ENCODE peak calls at places on chromosomes 12 and 14, in ten cellular contexts. One of them, this sample, is unnamed.

GRCh38 chr14:101719708-101720107 is 41.8 kb upstream of the PPP2R5C start:
- DNase-seq in stimulated activated CD4-positive, alpha-beta T cell treated with anti-CD3 and anti-CD28 coated beads, Interleukin-15, amount 100 ng/mL, for 48 hours: no peak
- DNase-seq in Karpas-422: no peak
- DNase-seq in H9: peak
- DNase-seq in activated T-helper 1 cell treated with Interleukin-2 at 50 U/mL for 16 hours: no peak
- DNase-seq in NCI-H748 treated with DMSO at 0.1 percent for 48 hours: no peak
- DNase-seq in endodermal cell: peak
- DNase-seq in WTC11: no peak
- DNase-seq in GDM1: no peak
- DNase-seq in activated T-cell treated with anti-CD3 and anti-CD28 coated beads for 4 hours: no peak
- DNase-seq in this sample: peak

GRCh38 chr12:118299791-118300460 is 72.8 kb downstream of the TAOK3 start:
- DNase-seq in stimulated activated CD4-positive, alpha-beta T cell treated with anti-CD3 and anti-CD28 coated beads, Interleukin-15, amount 100 ng/mL, for 48 hours: no peak
- DNase-seq in Karpas-422: no peak
- DNase-seq in H9: no peak
- DNase-seq in activated T-helper 1 cell treated with Interleukin-2 at 50 U/mL for 16 hours: no peak
- DNase-seq in NCI-H748 treated with DMSO at 0.1 percent for 48 hours: no peak
- DNase-seq in endodermal cell: no peak
- DNase-seq in WTC11: no peak
- DNase-seq in GDM1: no peak
- DNase-seq in activated T-cell treated with anti-CD3 and anti-CD28 coated beads for 4 hours: no peak
- DNase-seq in this sample: no peak

GRCh38 chr12:89544730-89545184 is 18.9 kb upstream of the POC1B start:
- DNase-seq in stimulated activated CD4-positive, alpha-beta T cell treated with anti-CD3 and anti-CD28 coated beads, Interleukin-15, amount 100 ng/mL, for 48 hours: no peak
- DNase-seq in Karpas-422: no peak
- DNase-seq in H9: no peak
- DNase-seq in activated T-helper 1 cell treated with Interleukin-2 at 50 U/mL for 16 hours: no peak
- DNase-seq in NCI-H748 treated with DMSO at 0.1 percent for 48 hours: peak
- DNase-seq in endodermal cell: peak
- DNase-seq in WTC11: no peak
- DNase-seq in GDM1: no peak
- DNase-seq in activated T-cell treated with anti-CD3 and anti-CD28 coated beads for 4 hours: no peak
- DNase-seq in this sample: no peak

GRCh38 chr14:24392327-24393098 is 6.3 kb upstream of the NYNRIN start:
- DNase-seq in stimulated activated CD4-positive, alpha-beta T cell treated with anti-CD3 and anti-CD28 coated beads, Interleukin-15, amount 100 ng/mL, for 48 hours: no peak
- DNase-seq in Karpas-422: no peak
- DNase-seq in H9: no peak
- DNase-seq in activated T-helper 1 cell treated with Interleukin-2 at 50 U/mL for 16 hours: no peak
- DNase-seq in NCI-H748 treated with DMSO at 0.1 percent for 48 hours: peak
- DNase-seq in endodermal cell: no peak
- DNase-seq in WTC11: no peak
- DNase-seq in GDM1: no peak
- DNase-seq in activated T-cell treated with anti-CD3 and anti-CD28 coated beads for 4 hours: no peak
- DNase-seq in this sample: peak

GRCh38 chr12:123150804-123151678 is at the start of gene PITPNM2:
- DNase-seq in stimulated activated CD4-positive, alpha-beta T cell treated with anti-CD3 and anti-CD28 coated beads, Interleukin-15, amount 100 ng/mL, for 48 hours: peak
- DNase-seq in Karpas-422: peak
- DNase-seq in H9: no peak
- DNase-seq in activated T-helper 1 cell treated with Interleukin-2 at 50 U/mL for 16 hours: peak
- DNase-seq in NCI-H748 treated with DMSO at 0.1 percent for 48 hours: peak
- DNase-seq in endodermal cell: peak
- DNase-seq in WTC11: peak
- DNase-seq in GDM1: peak
- DNase-seq in activated T-cell treated with anti-CD3 and anti-CD28 coated beads for 4 hours: peak
- DNase-seq in this sample: peak

GRCh38 chr12:40145896-40146295 is 40.0 kb upstream of the SLC2A13 start:
- DNase-seq in stimulated activated CD4-positive, alpha-beta T cell treated with anti-CD3 and anti-CD28 coated beads, Interleukin-15, amount 100 ng/mL, for 48 hours: no peak
- DNase-seq in Karpas-422: no peak
- DNase-seq in H9: no peak
- DNase-seq in activated T-helper 1 cell treated with Interleukin-2 at 50 U/mL for 16 hours: no peak
- DNase-seq in NCI-H748 treated with DMSO at 0.1 percent for 48 hours: no peak
- DNase-seq in endodermal cell: no peak
- DNase-seq in WTC11: no peak
- DNase-seq in GDM1: no peak
- DNase-seq in activated T-cell treated with anti-CD3 and anti-CD28 coated beads for 4 hours: no peak
- DNase-seq in this sample: no peak

GRCh38 chr12:118371354-118372282 is 1.1 kb downstream of the TAOK3 start:
- DNase-seq in stimulated activated CD4-positive, alpha-beta T cell treated with anti-CD3 and anti-CD28 coated beads, Interleukin-15, amount 100 ng/mL, for 48 hours: no peak
- DNase-seq in Karpas-422: peak
- DNase-seq in H9: peak
- DNase-seq in activated T-helper 1 cell treated with Interleukin-2 at 50 U/mL for 16 hours: no peak
- DNase-seq in NCI-H748 treated with DMSO at 0.1 percent for 48 hours: no peak
- DNase-seq in endodermal cell: peak
- DNase-seq in WTC11: peak
- DNase-seq in GDM1: no peak
- DNase-seq in activated T-cell treated with anti-CD3 and anti-CD28 coated beads for 4 hours: no peak
- DNase-seq in this sample: peak

GRCh38 chr12:84150226-84150625 is 762.4 kb downstream of the SLC6A15 start:
- DNase-seq in stimulated activated CD4-positive, alpha-beta T cell treated with anti-CD3 and anti-CD28 coated beads, Interleukin-15, amount 100 ng/mL, for 48 hours: no peak
- DNase-seq in Karpas-422: no peak
- DNase-seq in H9: no peak
- DNase-seq in activated T-helper 1 cell treated with Interleukin-2 at 50 U/mL for 16 hours: no peak
- DNase-seq in NCI-H748 treated with DMSO at 0.1 percent for 48 hours: no peak
- DNase-seq in endodermal cell: no peak
- DNase-seq in WTC11: no peak
- DNase-seq in GDM1: no peak
- DNase-seq in activated T-cell treated with anti-CD3 and anti-CD28 coated beads for 4 hours: no peak
- DNase-seq in this sample: no peak

GRCh38 chr12:130968611-130969010 is 14.9 kb downstream of the ADGRD1 start:
- DNase-seq in stimulated activated CD4-positive, alpha-beta T cell treated with anti-CD3 and anti-CD28 coated beads, Interleukin-15, amount 100 ng/mL, for 48 hours: no peak
- DNase-seq in Karpas-422: no peak
- DNase-seq in H9: peak
- DNase-seq in activated T-helper 1 cell treated with Interleukin-2 at 50 U/mL for 16 hours: no peak
- DNase-seq in NCI-H748 treated with DMSO at 0.1 percent for 48 hours: no peak
- DNase-seq in endodermal cell: no peak
- DNase-seq in WTC11: no peak
- DNase-seq in GDM1: no peak
- DNase-seq in activated T-cell treated with anti-CD3 and anti-CD28 coated beads for 4 hours: no peak
- DNase-seq in this sample: no peak

GRCh38 chr12:30694412-30694955 is 1.2 kb downstream of the IPO8 start:
- DNase-seq in stimulated activated CD4-positive, alpha-beta T cell treated with anti-CD3 and anti-CD28 coated beads, Interleukin-15, amount 100 ng/mL, for 48 hours: no peak
- DNase-seq in Karpas-422: peak
- DNase-seq in H9: no peak
- DNase-seq in activated T-helper 1 cell treated with Interleukin-2 at 50 U/mL for 16 hours: no peak
- DNase-seq in NCI-H748 treated with DMSO at 0.1 percent for 48 hours: peak
- DNase-seq in endodermal cell: peak
- DNase-seq in WTC11: no peak
- DNase-seq in GDM1: no peak
- DNase-seq in activated T-cell treated with anti-CD3 and anti-CD28 coated beads for 4 hours: no peak
- DNase-seq in this sample: no peak

GRCh38 chr14:57962293-57962996 is 96.6 kb upstream of the SLC35F4 start:
- DNase-seq in stimulated activated CD4-positive, alpha-beta T cell treated with anti-CD3 and anti-CD28 coated beads, Interleukin-15, amount 100 ng/mL, for 48 hours: no peak
- DNase-seq in Karpas-422: no peak
- DNase-seq in H9: peak
- DNase-seq in activated T-helper 1 cell treated with Interleukin-2 at 50 U/mL for 16 hours: no peak
- DNase-seq in NCI-H748 treated with DMSO at 0.1 percent for 48 hours: no peak
- DNase-seq in endodermal cell: peak
- DNase-seq in WTC11: peak
- DNase-seq in GDM1: no peak
- DNase-seq in activated T-cell treated with anti-CD3 and anti-CD28 coated beads for 4 hours: no peak
- DNase-seq in this sample: peak

GRCh38 chr14:98103705-98104104 is 1168.3 kb downstream of the BCL11B start:
- DNase-seq in stimulated activated CD4-positive, alpha-beta T cell treated with anti-CD3 and anti-CD28 coated beads, Interleukin-15, amount 100 ng/mL, for 48 hours: no peak
- DNase-seq in Karpas-422: no peak
- DNase-seq in H9: no peak
- DNase-seq in activated T-helper 1 cell treated with Interleukin-2 at 50 U/mL for 16 hours: no peak
- DNase-seq in NCI-H748 treated with DMSO at 0.1 percent for 48 hours: no peak
- DNase-seq in endodermal cell: no peak
- DNase-seq in WTC11: no peak
- DNase-seq in GDM1: no peak
- DNase-seq in activated T-cell treated with anti-CD3 and anti-CD28 coated beads for 4 hours: no peak
- DNase-seq in this sample: no peak

GRCh38 chr12:29148065-29148957 is 767 bp upstream of the FAR2 start:
- DNase-seq in stimulated activated CD4-positive, alpha-beta T cell treated with anti-CD3 and anti-CD28 coated beads, Interleukin-15, amount 100 ng/mL, for 48 hours: no peak
- DNase-seq in Karpas-422: no peak
- DNase-seq in H9: no peak
- DNase-seq in activated T-helper 1 cell treated with Interleukin-2 at 50 U/mL for 16 hours: no peak
- DNase-seq in NCI-H748 treated with DMSO at 0.1 percent for 48 hours: no peak
- DNase-seq in endodermal cell: no peak
- DNase-seq in WTC11: peak
- DNase-seq in GDM1: no peak
- DNase-seq in activated T-cell treated with anti-CD3 and anti-CD28 coated beads for 4 hours: no peak
- DNase-seq in this sample: peak

GRCh38 chr14:75697918-75698317 is 36.9 kb downstream of the TTLL5 start:
- DNase-seq in stimulated activated CD4-positive, alpha-beta T cell treated with anti-CD3 and anti-CD28 coated beads, Interleukin-15, amount 100 ng/mL, for 48 hours: no peak
- DNase-seq in Karpas-422: no peak
- DNase-seq in H9: no peak
- DNase-seq in activated T-helper 1 cell treated with Interleukin-2 at 50 U/mL for 16 hours: no peak
- DNase-seq in NCI-H748 treated with DMSO at 0.1 percent for 48 hours: no peak
- DNase-seq in endodermal cell: no peak
- DNase-seq in WTC11: no peak
- DNase-seq in GDM1: no peak
- DNase-seq in activated T-cell treated with anti-CD3 and anti-CD28 coated beads for 4 hours: no peak
- DNase-seq in this sample: no peak

GRCh38 chr14:102086346-102086971 is 385 bp downstream of the HSP90AA1 start:
- DNase-seq in stimulated activated CD4-positive, alpha-beta T cell treated with anti-CD3 and anti-CD28 coated beads, Interleukin-15, amount 100 ng/mL, for 48 hours: peak
- DNase-seq in Karpas-422: peak
- DNase-seq in H9: no peak
- DNase-seq in activated T-helper 1 cell treated with Interleukin-2 at 50 U/mL for 16 hours: peak
- DNase-seq in NCI-H748 treated with DMSO at 0.1 percent for 48 hours: peak
- DNase-seq in endodermal cell: peak
- DNase-seq in WTC11: no peak
- DNase-seq in GDM1: no peak
- DNase-seq in activated T-cell treated with anti-CD3 and anti-CD28 coated beads for 4 hours: no peak
- DNase-seq in this sample: peak

GRCh38 chr12:85693093-85693665 is 143.0 kb downstream of the RASSF9 start:
- DNase-seq in stimulated activated CD4-positive, alpha-beta T cell treated with anti-CD3 and anti-CD28 coated beads, Interleukin-15, amount 100 ng/mL, for 48 hours: no peak
- DNase-seq in Karpas-422: no peak
- DNase-seq in H9: no peak
- DNase-seq in activated T-helper 1 cell treated with Interleukin-2 at 50 U/mL for 16 hours: no peak
- DNase-seq in NCI-H748 treated with DMSO at 0.1 percent for 48 hours: no peak
- DNase-seq in endodermal cell: no peak
- DNase-seq in WTC11: no peak
- DNase-seq in GDM1: peak
- DNase-seq in activated T-cell treated with anti-CD3 and anti-CD28 coated beads for 4 hours: no peak
- DNase-seq in this sample: no peak

GRCh38 chr14:90140298-90140955 is 78.6 kb downstream of the KCNK13 start:
- DNase-seq in stimulated activated CD4-positive, alpha-beta T cell treated with anti-CD3 and anti-CD28 coated beads, Interleukin-15, amount 100 ng/mL, for 48 hours: no peak
- DNase-seq in Karpas-422: no peak
- DNase-seq in H9: no peak
- DNase-seq in activated T-helper 1 cell treated with Interleukin-2 at 50 U/mL for 16 hours: no peak
- DNase-seq in NCI-H748 treated with DMSO at 0.1 percent for 48 hours: peak
- DNase-seq in endodermal cell: no peak
- DNase-seq in WTC11: no peak
- DNase-seq in GDM1: no peak
- DNase-seq in activated T-cell treated with anti-CD3 and anti-CD28 coated beads for 4 hours: no peak
- DNase-seq in this sample: no peak

GRCh38 chr14:49505026-49505766 is 81.0 kb downstream of the RPS29 start:
- DNase-seq in stimulated activated CD4-positive, alpha-beta T cell treated with anti-CD3 and anti-CD28 coated beads, Interleukin-15, amount 100 ng/mL, for 48 hours: no peak
- DNase-seq in Karpas-422: no peak
- DNase-seq in H9: no peak
- DNase-seq in activated T-helper 1 cell treated with Interleukin-2 at 50 U/mL for 16 hours: no peak
- DNase-seq in NCI-H748 treated with DMSO at 0.1 percent for 48 hours: no peak
- DNase-seq in endodermal cell: no peak
- DNase-seq in WTC11: no peak
- DNase-seq in GDM1: no peak
- DNase-seq in activated T-cell treated with anti-CD3 and anti-CD28 coated beads for 4 hours: no peak
- DNase-seq in this sample: no peak

GRCh38 chr14:102000902-102001301 is 36.5 kb downstream of the DYNC1H1 start:
- DNase-seq in stimulated activated CD4-positive, alpha-beta T cell treated with anti-CD3 and anti-CD28 coated beads, Interleukin-15, amount 100 ng/mL, for 48 hours: no peak
- DNase-seq in Karpas-422: no peak
- DNase-seq in H9: no peak
- DNase-seq in activated T-helper 1 cell treated with Interleukin-2 at 50 U/mL for 16 hours: no peak
- DNase-seq in NCI-H748 treated with DMSO at 0.1 percent for 48 hours: no peak
- DNase-seq in endodermal cell: no peak
- DNase-seq in WTC11: no peak
- DNase-seq in GDM1: no peak
- DNase-seq in activated T-cell treated with anti-CD3 and anti-CD28 coated beads for 4 hours: no peak
- DNase-seq in this sample: no peak

GRCh38 chr12:12983420-12984035 is 16.5 kb downstream of the HEBP1 start:
- DNase-seq in stimulated activated CD4-positive, alpha-beta T cell treated with anti-CD3 and anti-CD28 coated beads, Interleukin-15, amount 100 ng/mL, for 48 hours: no peak
- DNase-seq in Karpas-422: no peak
- DNase-seq in H9: no peak
- DNase-seq in activated T-helper 1 cell treated with Interleukin-2 at 50 U/mL for 16 hours: no peak
- DNase-seq in NCI-H748 treated with DMSO at 0.1 percent for 48 hours: no peak
- DNase-seq in endodermal cell: no peak
- DNase-seq in WTC11: no peak
- DNase-seq in GDM1: no peak
- DNase-seq in activated T-cell treated with anti-CD3 and anti-CD28 coated beads for 4 hours: no peak
- DNase-seq in this sample: no peak

GRCh38 chr14:49612671-49613070 is 7.8 kb downstream of the RPL36AL start:
- DNase-seq in stimulated activated CD4-positive, alpha-beta T cell treated with anti-CD3 and anti-CD28 coated beads, Interleukin-15, amount 100 ng/mL, for 48 hours: no peak
- DNase-seq in Karpas-422: no peak
- DNase-seq in H9: no peak
- DNase-seq in activated T-helper 1 cell treated with Interleukin-2 at 50 U/mL for 16 hours: no peak
- DNase-seq in NCI-H748 treated with DMSO at 0.1 percent for 48 hours: no peak
- DNase-seq in endodermal cell: no peak
- DNase-seq in WTC11: no peak
- DNase-seq in GDM1: no peak
- DNase-seq in activated T-cell treated with anti-CD3 and anti-CD28 coated beads for 4 hours: no peak
- DNase-seq in this sample: no peak

GRCh38 chr12:68451261-68452091 is 119.3 kb upstream of the MDM1 start:
- DNase-seq in stimulated activated CD4-positive, alpha-beta T cell treated with anti-CD3 and anti-CD28 coated beads, Interleukin-15, amount 100 ng/mL, for 48 hours: peak
- DNase-seq in Karpas-422: no peak
- DNase-seq in H9: no peak
- DNase-seq in activated T-helper 1 cell treated with Interleukin-2 at 50 U/mL for 16 hours: no peak
- DNase-seq in NCI-H748 treated with DMSO at 0.1 percent for 48 hours: peak
- DNase-seq in endodermal cell: no peak
- DNase-seq in WTC11: no peak
- DNase-seq in GDM1: peak
- DNase-seq in activated T-cell treated with anti-CD3 and anti-CD28 coated beads for 4 hours: no peak
- DNase-seq in this sample: no peak

GRCh38 chr12:13362260-13362841 is 165.8 kb downstream of the EMP1 start:
- DNase-seq in stimulated activated CD4-positive, alpha-beta T cell treated with anti-CD3 and anti-CD28 coated beads, Interleukin-15, amount 100 ng/mL, for 48 hours: peak
- DNase-seq in Karpas-422: peak
- DNase-seq in H9: peak
- DNase-seq in activated T-helper 1 cell treated with Interleukin-2 at 50 U/mL for 16 hours: no peak
- DNase-seq in NCI-H748 treated with DMSO at 0.1 percent for 48 hours: peak
- DNase-seq in endodermal cell: peak
- DNase-seq in WTC11: peak
- DNase-seq in GDM1: peak
- DNase-seq in activated T-cell treated with anti-CD3 and anti-CD28 coated beads for 4 hours: peak
- DNase-seq in this sample: peak

GRCh38 chr12:27014085-27014858 is at the start of gene TM7SF3:
- DNase-seq in stimulated activated CD4-positive, alpha-beta T cell treated with anti-CD3 and anti-CD28 coated beads, Interleukin-15, amount 100 ng/mL, for 48 hours: peak
- DNase-seq in Karpas-422: peak
- DNase-seq in H9: peak
- DNase-seq in activated T-helper 1 cell treated with Interleukin-2 at 50 U/mL for 16 hours: peak
- DNase-seq in NCI-H748 treated with DMSO at 0.1 percent for 48 hours: peak
- DNase-seq in endodermal cell: peak
- DNase-seq in WTC11: peak
- DNase-seq in GDM1: peak
- DNase-seq in activated T-cell treated with anti-CD3 and anti-CD28 coated beads for 4 hours: peak
- DNase-seq in this sample: peak

This sample was measured in H7.